ENCODE peak calls at places on chromosomes 6 and 20, in nine cellular contexts. N is A549, A is uterus, L is tibial nerve, C is WERI-Rb-1, X is pancreas, U is thoracic aorta, Y is heart right ventricle, E is lower lobe of right lung. J is an unnamed sample.

GRCh38 chr20:4813076-4813838 is 91.5 kb downstream of the PRND start:
- DNase-seq in N (no peak), A (no peak), L (no peak), C (no peak), X (no peak), U (no peak), Y (peak; percentile 38), E (no peak), J (no peak)

GRCh38 chr6:35435075-35435837 is 16.9 kb upstream of the FANCE start:
- DNase-seq in N (no peak), A (no peak), L (no peak), C (no peak), X (no peak), U (no peak), Y (peak; percentile 61), E (no peak), J (no peak)

GRCh38 chr6:81981812-81982211 is 229.3 kb upstream of the TENT5A start:
- DNase-seq in N (no peak), A (no peak), L (no peak), C (no peak), X (no peak), U (no peak), Y (no peak), E (no peak), J (no peak)

GRCh38 chr20:20003088-20003954 is 13.8 kb upstream of the NAA20 start:
- DNase-seq in N (no peak), A (peak; percentile 83), L (peak; percentile 69), C (no peak), X (no peak), U (no peak), Y (no peak), E (no peak), J (peak; percentile 39)

GRCh38 chr6:160782228-160782627 is 80.2 kb downstream of the PLG start:
- DNase-seq in N (no peak), A (no peak), L (no peak), C (no peak), X (no peak), U (no peak), Y (no peak), E (no peak), J (no peak)

GRCh38 chr20:36550797-36551299 is 9.5 kb downstream of the MYL9 start:
- DNase-seq in N (no peak), A (peak; percentile 58), L (no peak), C (no peak), X (no peak), U (no peak), Y (no peak), E (no peak), J (no peak)

GRCh38 chr6:105380634-105381033 is 22.2 kb downstream of the PREP start:
- DNase-seq in N (no peak), A (no peak), L (no peak), C (no peak), X (no peak), U (no peak), Y (no peak), E (no peak), J (no peak)

GRCh38 chr20:47574616-47575401 is 73.1 kb downstream of the NCOA3 start:
- DNase-seq in N (peak; percentile 80), A (no peak), L (no peak), C (no peak), X (no peak), U (no peak), Y (no peak), E (no peak), J (no peak)

GRCh38 chr6:144264270-144265060 is 20.7 kb upstream of the UTRN start:
- DNase-seq in N (peak; percentile 90), A (peak; percentile 23), L (no peak), C (no peak), X (peak; percentile 28), U (no peak), Y (no peak), E (no peak), J (peak; percentile 77)

GRCh38 chr6:152957796-152958195 is 25.0 kb downstream of the FBXO5 start:
- DNase-seq in N (no peak), A (no peak), L (no peak), C (no peak), X (no peak), U (no peak), Y (no peak), E (no peak), J (no peak)

GRCh38 chr20:23493172-23493772 is 2.4 kb downstream of the CST8 start:
- DNase-seq in N (no peak), A (no peak), L (no peak), C (peak; percentile 49), X (no peak), U (no peak), Y (no peak), E (no peak), J (no peak)

GRCh38 chr6:142907544-142907943 is 37.4 kb downstream of the HIVEP2 start:
- DNase-seq in N (no peak), A (no peak), L (no peak), C (no peak), X (no peak), U (no peak), Y (no peak), E (no peak), J (no peak)

GRCh38 chr6:3743541-3743940 is 8.0 kb downstream of the PXDC1 start:
- DNase-seq in N (no peak), A (peak; percentile 23), L (no peak), C (no peak), X (no peak), U (no peak), Y (no peak), E (no peak), J (no peak)

GRCh38 chr20:40960521-40960956 is 68.1 kb upstream of the TOP1 start:
- DNase-seq in N (no peak), A (no peak), L (no peak), C (no peak), X (no peak), U (no peak), Y (no peak), E (no peak), J (peak; percentile 56)

GRCh38 chr6:100350139-100350538 is 114.6 kb downstream of the SIM1 start:
- DNase-seq in N (no peak), A (no peak), L (no peak), C (no peak), X (no peak), U (no peak), Y (no peak), E (no peak), J (no peak)

GRCh38 chr20:49891486-49891885 is 23.8 kb downstream of the SPATA2 start:
- DNase-seq in N (no peak), A (no peak), L (no peak), C (no peak), X (no peak), U (no peak), Y (no peak), E (no peak), J (no peak)

GRCh38 chr6:34149831-34150400 is 4.0 kb upstream of the GRM4 start:
- DNase-seq in N (no peak), A (no peak), L (no peak), C (peak; percentile 13), X (no peak), U (no peak), Y (no peak), E (no peak), J (peak; percentile 40)

GRCh38 chr6:5706094-5707033 is 300.4 kb downstream of the NRN1 start:
- DNase-seq in N (no peak), A (no peak), L (no peak), C (no peak), X (no peak), U (no peak), Y (no peak), E (no peak), J (no peak)

GRCh38 chr20:19775353-19776201 is 17.5 kb downstream of the RIN2 start:
- DNase-seq in N (no peak), A (no peak), L (no peak), C (no peak), X (no peak), U (no peak), Y (no peak), E (peak; percentile 52), J (peak; percentile 60)

GRCh38 chr6:125154184-125155135 is 887 bp downstream of the TPD52L1 start:
- DNase-seq in N (peak; percentile 62), A (peak; percentile 33), L (peak; percentile 7), C (no peak), X (peak; percentile 55), U (no peak), Y (peak; percentile 43), E (peak; percentile 57), J (peak; percentile 64)
- TF ChIP-seq CTCF in N (peak; percentile 47), A (no peak), L (peak; percentile 13), C (no peak), X (no peak), U (peak; percentile 34), Y (no peak), E (peak; percentile 23), J (no peak)

GRCh38 chr6:129133770-129134192 is 250.8 kb downstream of the LAMA2 start:
- DNase-seq in N (no peak), A (peak; percentile 38), L (no peak), C (no peak), X (no peak), U (no peak), Y (no peak), E (no peak), J (no peak)
- H3K27ac ChIP-seq in N (no peak overlapping the region), A (peak overlapping the region; percentile 84), L (peak overlapping the region; percentile 71), C (no peak overlapping the region), X (no peak overlapping the region), U (peak overlapping the region; percentile 71), Y (peak overlapping the region; percentile 71), E (peak overlapping the region; percentile 66), J (peak overlapping the region; percentile 71)

GRCh38 chr6:110814488-110815259 is 595 bp downstream of the CDK19 start:
- DNase-seq in N (peak; percentile 36), A (peak; percentile 35), L (peak; percentile 25), C (peak; percentile 43), X (peak; percentile 55), U (no peak), Y (peak; percentile 65), E (peak; percentile 80), J (no peak)
- TF ChIP-seq CTCF in N (no peak), A (no peak), L (no peak), C (no peak), X (no peak), U (no peak), Y (no peak), E (no peak), J (no peak)

GRCh38 chr6:116066789-116067188 is 6.1 kb upstream of the FRK start:
- DNase-seq in N (no peak), A (no peak), L (no peak), C (no peak), X (no peak), U (no peak), Y (no peak), E (no peak), J (no peak)

GRCh38 chr6:116074732-116075387 is 14.2 kb upstream of the FRK start:
- DNase-seq in N (no peak), A (no peak), L (no peak), C (no peak), X (no peak), U (no peak), Y (no peak), E (no peak), J (no peak)

GRCh38 chr6:116072368-116072767 is 11.7 kb upstream of the FRK start:
- DNase-seq in N (no peak), A (no peak), L (no peak), C (no peak), X (no peak), U (no peak), Y (no peak), E (no peak), J (no peak)

GRCh38 chr6:116073765-116074450 is 13.2 kb upstream of the FRK start:
- DNase-seq in N (peak; percentile 39), A (no peak), L (no peak), C (no peak), X (no peak), U (no peak), Y (no peak), E (no peak), J (no peak)

GRCh38 chr6:116070990-116071389 is 10.3 kb upstream of the FRK start:
- DNase-seq in N (peak; percentile 21), A (no peak), L (no peak), C (no peak), X (no peak), U (no peak), Y (no peak), E (no peak), J (no peak)
- H3K27ac ChIP-seq in N (peak overlapping the region; percentile 21), A (no peak overlapping the region), L (no peak overlapping the region), C (no peak overlapping the region), X (no peak overlapping the region), U (no peak overlapping the region), Y (no peak overlapping the region), E (no peak overlapping the region), J (no peak overlapping the region)